ENCODE peak calls at places on chromosomes 11 and 22, in four cellular contexts. P, W, U and A are unnamed samples.

GRCh38 chr11:97691061-97691460 is 1301.2 kb downstream of the JRKL start:
- DNase-seq in P (no peak), W (no peak), U (no peak), A (no peak)

GRCh38 chr11:17343907-17344306 is 7.7 kb upstream of the NCR3LG1 start:
- DNase-seq in U (peak), W (no peak), P (no peak), A (no peak)

GRCh38 chr11:70531281-70532065 is 133.1 kb downstream of the CTTN start:
- DNase-seq in U (no peak), W (no peak), P (no peak), A (no peak)

GRCh38 chr11:18703001-18703763 is 4.6 kb downstream of the TMEM86A start:
- DNase-seq in P (no peak), U (no peak), W (no peak), A (no peak)

GRCh38 chr22:23233084-23233501 is 52.8 kb downstream of the BCR start:
- DNase-seq in U (no peak), W (no peak), P (no peak), A (no peak)

GRCh38 chr11:121687961-121688566 is 235.3 kb upstream of the SORL1-AS1 start:
- DNase-seq in U (no peak), P (no peak), W (no peak), A (no peak)

GRCh38 chr22:27880778-27881394 is 38.2 kb downstream of the PITPNB start:
- DNase-seq in U (no peak), P (peak), W (no peak), A (peak)

GRCh38 chr11:21474529-21474928 is 718.4 kb upstream of the ANO5 start:
- DNase-seq in W (no peak), P (no peak), U (no peak), A (no peak)

GRCh38 chr11:43947815-43948214 is 5.4 kb downstream of the C11orf96 start:
- DNase-seq in U (no peak), W (no peak), P (no peak), A (no peak)

GRCh38 chr22:23565942-23566715 is 14.0 kb downstream of the IGLL1 start:
- DNase-seq in U (peak), W (peak), P (no peak), A (no peak)

GRCh38 chr11:10602945-10603344 is 34.5 kb upstream of the LYVE1 start:
- DNase-seq in U (no peak), W (no peak), P (no peak), A (no peak)